ENCODE peak calls at places on chromosomes 13 and 19, in ten cellular contexts. A is AG04450, Y is heart left ventricle, W is pancreas, C is B cell, V is cardiac fibroblast, L is thoracic aorta, S is psoas muscle, T is NB4, U is lung. Q is an unnamed sample.

GRCh38 chr13:104024416-104025170 is 958.4 kb upstream of the SLC10A2 start:
- DNase-seq in A (no peak), Y (no peak), W (no peak), C (no peak), V (peak; percentile 71), L (no peak), S (no peak), T (no peak), U (no peak), Q (no peak)

GRCh38 chr19:42051166-42052115 is 18.6 kb downstream of the GRIK5 start:
- DNase-seq in A (no peak), Y (no peak), W (no peak), C (no peak), V (no peak), L (no peak), S (no peak), T (no peak), U (no peak), Q (no peak)

GRCh38 chr19:16771618-16772017 is 52.0 kb downstream of the NWD1 start:
- DNase-seq in A (peak; percentile 58), Y (peak; percentile 69), W (peak; percentile 59), C (peak; percentile 85), V (peak; percentile 85), L (peak; percentile 78), S (peak; percentile 78), T (peak; percentile 85), U (peak; percentile 80), Q (peak; percentile 53)

GRCh38 chr13:95002968-95003813 is 290.8 kb upstream of the SOX21 start:
- DNase-seq in A (no peak), Y (no peak), W (no peak), C (no peak), V (no peak), L (no peak), S (no peak), T (no peak), U (peak; percentile 34), Q (no peak)

GRCh38 chr13:77026783-77027621 is at the start of gene FBXL3:
- DNase-seq in A (peak; percentile 81), Y (peak; percentile 88), W (peak; percentile 86), C (peak; percentile 91), V (peak; percentile 93), L (no peak), S (peak; percentile 93), T (peak; percentile 91), U (peak; percentile 80), Q (peak; percentile 40)

GRCh38 chr19:21483589-21484170 is 21.7 kb upstream of the ZNF429 start:
- DNase-seq in A (no peak), Y (no peak), W (peak; percentile 63), C (peak; percentile 78), V (peak; percentile 19), L (no peak), S (peak; percentile 72), T (peak; percentile 53), U (peak; percentile 42), Q (no peak)

GRCh38 chr13:96025283-96025682 is 27.9 kb downstream of the UGGT2 start:
- DNase-seq in A (no peak), Y (no peak), W (no peak), C (no peak), V (peak; percentile 24), L (no peak), S (no peak), T (no peak), U (no peak), Q (no peak)

GRCh38 chr13:113914333-113915011 is 50.6 kb upstream of the GAS6 start:
- DNase-seq in A (no peak), Y (no peak), W (no peak), C (no peak), V (no peak), L (no peak), S (no peak), T (no peak), U (no peak), Q (no peak)

GRCh38 chr19:31140717-31141116 is 208.5 kb downstream of the TSHZ3 start:
- DNase-seq in A (no peak), Y (no peak), W (no peak), C (no peak), V (peak; percentile 76), L (no peak), S (no peak), T (no peak), U (no peak), Q (no peak)
- TF ChIP-seq CTCF in A (peak; percentile 3), Y (no peak), W (no peak), C (no peak), V (no peak), L (no peak), S (no peak), T (no peak), U (no peak), Q (no peak)

GRCh38 chr19:1656988-1657536 is 4.6 kb upstream of the TCF3 start:
- DNase-seq in A (no peak), Y (no peak), W (no peak), C (no peak), V (no peak), L (no peak), S (peak; percentile 40), T (no peak), U (no peak), Q (no peak)

GRCh38 chr19:1657632-1658445 is 5.4 kb upstream of the TCF3 start:
- DNase-seq in A (no peak), Y (no peak), W (peak; percentile 87), C (no peak), V (no peak), L (no peak), S (no peak), T (no peak), U (no peak), Q (no peak)

GRCh38 chr19:1654178-1654792 is 1.9 kb upstream of the TCF3 start:
- DNase-seq in A (no peak), Y (no peak), W (no peak), C (no peak), V (no peak), L (no peak), S (no peak), T (no peak), U (no peak), Q (no peak)

GRCh38 chr19:1655131-1655981 is 2.9 kb upstream of the TCF3 start:
- DNase-seq in A (no peak), Y (no peak), W (no peak), C (no peak), V (no peak), L (no peak), S (no peak), T (peak; percentile 91), U (no peak), Q (no peak)

GRCh38 chr19:1655992-1656608 is 3.7 kb upstream of the TCF3 start:
- DNase-seq in A (no peak), Y (no peak), W (no peak), C (no peak), V (no peak), L (no peak), S (no peak), T (no peak), U (no peak), Q (no peak)
- TF ChIP-seq CTCF in A (no peak), Y (no peak), W (no peak), C (no peak), V (no peak), L (no peak), S (no peak), T (no peak), U (no peak), Q (no peak)

GRCh38 chr13:49498211-49498610 is 2.5 kb downstream of the PHF11 start:
- DNase-seq in A (no peak), Y (no peak), W (no peak), C (no peak), V (no peak), L (no peak), S (no peak), T (no peak), U (no peak), Q (no peak)

GRCh38 chr13:49502954-49503353 is 7.2 kb downstream of the PHF11 start:
- DNase-seq in A (no peak), Y (peak; percentile 21), W (no peak), C (no peak), V (peak; percentile 80), L (no peak), S (no peak), T (no peak), U (no peak), Q (no peak)

GRCh38 chr13:49499889-49500660 is 4.3 kb downstream of the PHF11 start:
- DNase-seq in A (peak; percentile 71), Y (no peak), W (no peak), C (no peak), V (peak; percentile 78), L (no peak), S (no peak), T (no peak), U (no peak), Q (no peak)

DNA sequence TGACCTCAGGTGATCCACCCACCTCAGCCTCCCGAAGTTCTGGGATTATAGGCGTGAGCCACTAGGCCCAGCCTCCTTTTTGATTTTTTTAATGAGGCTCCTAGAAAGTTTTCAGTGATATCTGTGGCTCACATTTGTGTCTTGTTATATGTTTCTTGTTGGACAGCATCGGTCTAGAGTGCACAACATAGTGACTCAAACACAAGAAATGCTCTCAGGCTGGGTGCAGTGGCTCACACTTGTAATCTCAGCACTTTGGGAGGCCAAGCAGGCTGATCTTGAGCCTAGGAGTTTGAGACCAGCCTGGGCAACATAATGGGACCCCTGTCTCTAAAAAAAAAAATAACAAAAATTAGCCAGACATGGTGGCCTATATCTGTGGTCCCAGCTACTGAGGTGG is 8.2 kb downstream of the PHF11 start:
- DNase-seq in A (no peak), Y (no peak), W (no peak), C (no peak), V (peak; percentile 23), L (no peak), S (no peak), T (no peak), U (no peak), Q (no peak)
- TF ChIP-seq CTCF in A (no peak), Y (no peak), W (no peak), C (no peak), V (no peak), L (no peak), S (no peak), T (no peak), U (no peak), Q (no peak)

GRCh38 chr19:2654585-2654861 is 48.0 kb downstream of the GNG7 start:
- DNase-seq in A (no peak), Y (no peak), W (no peak), C (no peak), V (no peak), L (no peak), S (no peak), T (no peak), U (no peak), Q (no peak)
- TF ChIP-seq CTCF in A (no peak), Y (no peak), W (no peak), C (no peak), V (no peak), L (no peak), S (no peak), T (no peak), U (no peak), Q (no peak)

Q was measured in GM12864.